ENCODE peak calls at places on chromosomes 4 and X, in ten cellular contexts. One of them, this sample, is unnamed.

GRCh38 chr4:33226783-33227182 is 2506.6 kb downstream of the PCDH7 start:
- DNase-seq in DMS 273 treated with DMSO at 0.1 percent for 48 hours: no peak
- DNase-seq in GM06990: no peak
- DNase-seq in IMR-90: no peak
- DNase-seq in GM19239: no peak
- DNase-seq in substantia nigra: no peak
- DNase-seq in WERI-Rb-1: no peak
- DNase-seq in ACHN: no peak
- DNase-seq in hepatocyte: no peak
- DNase-seq in NB4: no peak
- DNase-seq in this sample: no peak

GRCh38 chr4:139392797-139393196 is 61.1 kb upstream of the RAB33B start:
- DNase-seq in DMS 273 treated with DMSO at 0.1 percent for 48 hours: no peak
- DNase-seq in GM06990: no peak
- DNase-seq in IMR-90: peak; percentile 56
- DNase-seq in GM19239: no peak
- DNase-seq in substantia nigra: no peak
- DNase-seq in WERI-Rb-1: no peak
- DNase-seq in ACHN: no peak
- DNase-seq in hepatocyte: no peak
- DNase-seq in NB4: no peak
- DNase-seq in this sample: no peak

GRCh38 chrX:122625821-122626220 is 558.3 kb upstream of the GRIA3 start:
- DNase-seq in DMS 273 treated with DMSO at 0.1 percent for 48 hours: no peak
- DNase-seq in GM06990: no peak
- DNase-seq in IMR-90: peak; percentile 38
- DNase-seq in GM19239: no peak
- DNase-seq in substantia nigra: no peak
- DNase-seq in WERI-Rb-1: no peak
- DNase-seq in ACHN: no peak
- DNase-seq in hepatocyte: no peak
- DNase-seq in NB4: no peak
- DNase-seq in this sample: no peak

GRCh38 chrX:115632455-115632854 is 71.5 kb downstream of the PLS3 start:
- DNase-seq in DMS 273 treated with DMSO at 0.1 percent for 48 hours: no peak
- DNase-seq in GM06990: no peak
- DNase-seq in IMR-90: peak; percentile 61
- DNase-seq in GM19239: no peak
- DNase-seq in substantia nigra: no peak
- DNase-seq in WERI-Rb-1: no peak
- DNase-seq in ACHN: no peak
- DNase-seq in hepatocyte: no peak
- DNase-seq in NB4: no peak
- DNase-seq in this sample: no peak

GRCh38 chrX:39846460-39846859 is 251.3 kb downstream of the BCOR start:
- DNase-seq in DMS 273 treated with DMSO at 0.1 percent for 48 hours: no peak
- DNase-seq in GM06990: no peak
- DNase-seq in IMR-90: no peak
- DNase-seq in GM19239: no peak
- DNase-seq in substantia nigra: no peak
- DNase-seq in WERI-Rb-1: no peak
- DNase-seq in ACHN: no peak
- DNase-seq in hepatocyte: no peak
- DNase-seq in NB4: no peak
- DNase-seq in this sample: no peak

GRCh38 chr4:57190651-57191481 is 80.7 kb upstream of the IGFBP7 start:
- DNase-seq in DMS 273 treated with DMSO at 0.1 percent for 48 hours: no peak
- DNase-seq in GM06990: no peak
- DNase-seq in IMR-90: peak; percentile 13
- DNase-seq in GM19239: peak; percentile 31
- DNase-seq in substantia nigra: no peak
- DNase-seq in WERI-Rb-1: peak; percentile 85
- DNase-seq in ACHN: peak; percentile 43
- DNase-seq in hepatocyte: peak; percentile 56
- DNase-seq in NB4: peak; percentile 55
- DNase-seq in this sample: peak; percentile 20

GRCh38 chrX:108437789-108438623 is at the start of gene COL4A6:
- DNase-seq in DMS 273 treated with DMSO at 0.1 percent for 48 hours: no peak
- DNase-seq in GM06990: peak; percentile 2
- DNase-seq in IMR-90: no peak
- DNase-seq in GM19239: no peak
- DNase-seq in substantia nigra: no peak
- DNase-seq in WERI-Rb-1: no peak
- DNase-seq in ACHN: peak; percentile 10
- DNase-seq in hepatocyte: peak; percentile 47
- DNase-seq in NB4: peak; percentile 2
- DNase-seq in this sample: no peak

GRCh38 chr4:110793381-110793801 is 170.5 kb upstream of the PITX2 start:
- DNase-seq in DMS 273 treated with DMSO at 0.1 percent for 48 hours: no peak
- DNase-seq in GM06990: no peak
- DNase-seq in IMR-90: peak; percentile 17
- DNase-seq in GM19239: no peak
- DNase-seq in substantia nigra: no peak
- DNase-seq in WERI-Rb-1: no peak
- DNase-seq in ACHN: no peak
- DNase-seq in hepatocyte: peak; percentile 20
- DNase-seq in NB4: no peak
- DNase-seq in this sample: no peak

GRCh38 chr4:71713611-71714203 is 70.2 kb downstream of the GC start:
- DNase-seq in DMS 273 treated with DMSO at 0.1 percent for 48 hours: no peak
- DNase-seq in GM06990: no peak
- DNase-seq in IMR-90: peak; percentile 77
- DNase-seq in GM19239: no peak
- DNase-seq in substantia nigra: no peak
- DNase-seq in WERI-Rb-1: no peak
- DNase-seq in ACHN: peak; percentile 54
- DNase-seq in hepatocyte: peak; percentile 77
- DNase-seq in NB4: peak; percentile 39
- DNase-seq in this sample: no peak

GRCh38 chrX:31580726-31581125 is 508.9 kb upstream of the FTHL17 start:
- DNase-seq in DMS 273 treated with DMSO at 0.1 percent for 48 hours: no peak
- DNase-seq in GM06990: no peak
- DNase-seq in IMR-90: peak; percentile 52
- DNase-seq in GM19239: no peak
- DNase-seq in substantia nigra: no peak
- DNase-seq in WERI-Rb-1: no peak
- DNase-seq in ACHN: peak; percentile 28
- DNase-seq in hepatocyte: no peak
- DNase-seq in NB4: no peak
- DNase-seq in this sample: no peak

GRCh38 chr4:7783560-7783959 is 156.1 kb downstream of the AFAP1 start:
- DNase-seq in DMS 273 treated with DMSO at 0.1 percent for 48 hours: no peak
- DNase-seq in GM06990: no peak
- DNase-seq in IMR-90: no peak
- DNase-seq in GM19239: no peak
- DNase-seq in substantia nigra: no peak
- DNase-seq in WERI-Rb-1: no peak
- DNase-seq in ACHN: no peak
- DNase-seq in hepatocyte: no peak
- DNase-seq in NB4: no peak
- DNase-seq in this sample: no peak

GRCh38 chr4:55617587-55618197 is 18.4 kb downstream of the NMU start:
- DNase-seq in DMS 273 treated with DMSO at 0.1 percent for 48 hours: no peak
- DNase-seq in GM06990: peak; percentile 25
- DNase-seq in IMR-90: no peak
- DNase-seq in GM19239: no peak
- DNase-seq in substantia nigra: no peak
- DNase-seq in WERI-Rb-1: no peak
- DNase-seq in ACHN: no peak
- DNase-seq in hepatocyte: no peak
- DNase-seq in NB4: no peak
- DNase-seq in this sample: peak; percentile 39

GRCh38 chr4:1856920-1857699 is 1.2 kb upstream of the LETM1 start:
- DNase-seq in DMS 273 treated with DMSO at 0.1 percent for 48 hours: no peak
- DNase-seq in GM06990: no peak
- DNase-seq in IMR-90: no peak
- DNase-seq in GM19239: no peak
- DNase-seq in substantia nigra: peak; percentile 26
- DNase-seq in WERI-Rb-1: peak; percentile 62
- DNase-seq in ACHN: peak; percentile 30
- DNase-seq in hepatocyte: peak; percentile 54
- DNase-seq in NB4: no peak
- DNase-seq in this sample: no peak

GRCh38 chrX:20382518-20383291 is 116.0 kb upstream of the RPS6KA3 start:
- DNase-seq in DMS 273 treated with DMSO at 0.1 percent for 48 hours: no peak
- DNase-seq in GM06990: peak; percentile 26
- DNase-seq in IMR-90: no peak
- DNase-seq in GM19239: no peak
- DNase-seq in substantia nigra: no peak
- DNase-seq in WERI-Rb-1: no peak
- DNase-seq in ACHN: no peak
- DNase-seq in hepatocyte: peak; percentile 27
- DNase-seq in NB4: no peak
- DNase-seq in this sample: no peak

GRCh38 chrX:48490661-48491060 is 14.7 kb downstream of the FTSJ1 start:
- DNase-seq in DMS 273 treated with DMSO at 0.1 percent for 48 hours: no peak
- DNase-seq in GM06990: no peak
- DNase-seq in IMR-90: no peak
- DNase-seq in GM19239: no peak
- DNase-seq in substantia nigra: no peak
- DNase-seq in WERI-Rb-1: no peak
- DNase-seq in ACHN: no peak
- DNase-seq in hepatocyte: no peak
- DNase-seq in NB4: no peak
- DNase-seq in this sample: no peak

GRCh38 chrX:71143508-71143907 is 1.1 kb upstream of the NLGN3 start:
- DNase-seq in DMS 273 treated with DMSO at 0.1 percent for 48 hours: no peak
- DNase-seq in GM06990: no peak
- DNase-seq in IMR-90: peak; percentile 41
- DNase-seq in GM19239: no peak
- DNase-seq in substantia nigra: no peak
- DNase-seq in WERI-Rb-1: no peak
- DNase-seq in ACHN: no peak
- DNase-seq in hepatocyte: no peak
- DNase-seq in NB4: no peak
- DNase-seq in this sample: no peak

GRCh38 chrX:1112321-1112720 is 100.1 kb downstream of the CRLF2 start:
- DNase-seq in DMS 273 treated with DMSO at 0.1 percent for 48 hours: no peak
- DNase-seq in GM06990: no peak
- DNase-seq in IMR-90: no peak
- DNase-seq in GM19239: no peak
- DNase-seq in substantia nigra: no peak
- DNase-seq in WERI-Rb-1: no peak
- DNase-seq in ACHN: no peak
- DNase-seq in hepatocyte: no peak
- DNase-seq in NB4: no peak
- DNase-seq in this sample: no peak

GRCh38 chrX:95318882-95319281 is 1365.8 kb upstream of the DIAPH2 start:
- DNase-seq in DMS 273 treated with DMSO at 0.1 percent for 48 hours: no peak
- DNase-seq in GM06990: no peak
- DNase-seq in IMR-90: no peak
- DNase-seq in GM19239: no peak
- DNase-seq in substantia nigra: no peak
- DNase-seq in WERI-Rb-1: peak; percentile 16
- DNase-seq in ACHN: peak; percentile 26
- DNase-seq in hepatocyte: peak; percentile 11
- DNase-seq in NB4: peak; percentile 27
- DNase-seq in this sample: no peak

GRCh38 chr4:67909910-67910905 is 26.4 kb upstream of the TMPRSS11D start:
- DNase-seq in DMS 273 treated with DMSO at 0.1 percent for 48 hours: no peak
- DNase-seq in GM06990: no peak
- DNase-seq in IMR-90: peak; percentile 25
- DNase-seq in GM19239: peak; percentile 4
- DNase-seq in substantia nigra: no peak
- DNase-seq in WERI-Rb-1: no peak
- DNase-seq in ACHN: peak; percentile 23
- DNase-seq in hepatocyte: no peak
- DNase-seq in NB4: peak; percentile 25
- DNase-seq in this sample: no peak

GRCh38 chr4:161252520-161253141 is 911.2 kb downstream of the FSTL5 start:
- DNase-seq in DMS 273 treated with DMSO at 0.1 percent for 48 hours: no peak
- DNase-seq in GM06990: no peak
- DNase-seq in IMR-90: peak; percentile 0
- DNase-seq in GM19239: no peak
- DNase-seq in substantia nigra: no peak
- DNase-seq in WERI-Rb-1: peak; percentile 42
- DNase-seq in ACHN: peak; percentile 37
- DNase-seq in hepatocyte: peak; percentile 21
- DNase-seq in NB4: peak; percentile 34
- DNase-seq in this sample: no peak

GRCh38 chr4:184747034-184747830 is 13.3 kb upstream of the CENPU start:
- DNase-seq in DMS 273 treated with DMSO at 0.1 percent for 48 hours: no peak
- DNase-seq in GM06990: no peak
- DNase-seq in IMR-90: no peak
- DNase-seq in GM19239: no peak
- DNase-seq in substantia nigra: no peak
- DNase-seq in WERI-Rb-1: peak; percentile 56
- DNase-seq in ACHN: no peak
- DNase-seq in hepatocyte: peak; percentile 23
- DNase-seq in NB4: peak; percentile 27
- DNase-seq in this sample: no peak

GRCh38 chr4:5014007-5014682 is 5.1 kb downstream of the CYTL1 start:
- DNase-seq in DMS 273 treated with DMSO at 0.1 percent for 48 hours: no peak
- DNase-seq in GM06990: no peak
- DNase-seq in IMR-90: no peak
- DNase-seq in GM19239: no peak
- DNase-seq in substantia nigra: no peak
- DNase-seq in WERI-Rb-1: no peak
- DNase-seq in ACHN: no peak
- DNase-seq in hepatocyte: no peak
- DNase-seq in NB4: peak; percentile 36
- DNase-seq in this sample: no peak

GRCh38 chr4:105622269-105622668 is 69.8 kb downstream of the ARHGEF38 start:
- DNase-seq in DMS 273 treated with DMSO at 0.1 percent for 48 hours: no peak
- DNase-seq in GM06990: no peak
- DNase-seq in IMR-90: no peak
- DNase-seq in GM19239: no peak
- DNase-seq in substantia nigra: no peak
- DNase-seq in WERI-Rb-1: no peak
- DNase-seq in ACHN: peak; percentile 47
- DNase-seq in hepatocyte: peak; percentile 22
- DNase-seq in NB4: no peak
- DNase-seq in this sample: no peak

GRCh38 chr4:7350396-7350795 is 84.3 kb downstream of the PSAPL1 start:
- DNase-seq in DMS 273 treated with DMSO at 0.1 percent for 48 hours: no peak
- DNase-seq in GM06990: no peak
- DNase-seq in IMR-90: no peak
- DNase-seq in GM19239: no peak
- DNase-seq in substantia nigra: no peak
- DNase-seq in WERI-Rb-1: no peak
- DNase-seq in ACHN: no peak
- DNase-seq in hepatocyte: no peak
- DNase-seq in NB4: no peak
- DNase-seq in this sample: no peak

GRCh38 chr4:34362654-34363053 is 1881.7 kb downstream of the ARAP2 start:
- DNase-seq in DMS 273 treated with DMSO at 0.1 percent for 48 hours: no peak
- DNase-seq in GM06990: no peak
- DNase-seq in IMR-90: no peak
- DNase-seq in GM19239: no peak
- DNase-seq in substantia nigra: no peak
- DNase-seq in WERI-Rb-1: no peak
- DNase-seq in ACHN: no peak
- DNase-seq in hepatocyte: peak; percentile 5
- DNase-seq in NB4: peak; percentile 4
- DNase-seq in this sample: no peak

GRCh38 chrX:153983321-153983729 is 10.8 kb downstream of the TMEM187 start:
- DNase-seq in DMS 273 treated with DMSO at 0.1 percent for 48 hours: no peak
- DNase-seq in GM06990: no peak
- DNase-seq in IMR-90: no peak
- DNase-seq in GM19239: no peak
- DNase-seq in substantia nigra: no peak
- DNase-seq in WERI-Rb-1: no peak
- DNase-seq in ACHN: no peak
- DNase-seq in hepatocyte: no peak
- DNase-seq in NB4: no peak
- DNase-seq in this sample: no peak

GRCh38 chr4:2289955-2290333 is 28.0 kb upstream of the MXD4 start:
- DNase-seq in DMS 273 treated with DMSO at 0.1 percent for 48 hours: no peak
- DNase-seq in GM06990: no peak
- DNase-seq in IMR-90: no peak
- DNase-seq in GM19239: no peak
- DNase-seq in substantia nigra: no peak
- DNase-seq in WERI-Rb-1: no peak
- DNase-seq in ACHN: no peak
- DNase-seq in hepatocyte: peak; percentile 2
- DNase-seq in NB4: no peak
- DNase-seq in this sample: no peak

GRCh38 chr4:53169695-53170617 is 195.9 kb downstream of the SCFD2 start:
- DNase-seq in DMS 273 treated with DMSO at 0.1 percent for 48 hours: no peak
- DNase-seq in GM06990: peak; percentile 32
- DNase-seq in IMR-90: no peak
- DNase-seq in GM19239: no peak
- DNase-seq in substantia nigra: no peak
- DNase-seq in WERI-Rb-1: no peak
- DNase-seq in ACHN: no peak
- DNase-seq in hepatocyte: no peak
- DNase-seq in NB4: no peak
- DNase-seq in this sample: no peak

This sample was measured in GM12891.